ENCODE peak calls at places on chromosomes 2 and 18, in ten cellular contexts. One of them, this sample, is unnamed.
A peak's percentile ranks its signal among the peaks of the same experiment; 100 is the strongest.

GRCh38 chr2:201440182-201440581 is 11.1 kb downstream of the TRAK2 start:
- ATAC-seq in Panc1: no peak
- ATAC-seq in lower lobe of right lung: peak; percentile 85
- ATAC-seq in CD4-positive, alpha-beta T cell: no peak
- ATAC-seq in left lobe of liver: peak; percentile 96
- ATAC-seq in natural killer cell: no peak
- ATAC-seq in left cardiac atrium: peak; percentile 52
- ATAC-seq in stimulated activated effector memory CD8-positive, alpha-beta T cell treated with anti-CD3 and anti-CD28 coated beads, Interleukin-12 subunit alpha, Interleukin-12 subunit beta, amount 100 ng/mL, for 72 hours: no peak
- ATAC-seq in SK-N-SH treated with all-trans-retinoic acid at 6 μM for 48 hours: no peak
- ATAC-seq in aorta: no peak
- ATAC-seq in this sample: no peak

GRCh38 chr2:222290691-222291484 is 7.9 kb downstream of the PAX3 start:
- ATAC-seq in CD4-positive, alpha-beta T cell: no peak
- ATAC-seq in stimulated activated effector memory CD8-positive, alpha-beta T cell treated with anti-CD3 and anti-CD28 coated beads, Interleukin-12 subunit alpha, Interleukin-12 subunit beta, amount 100 ng/mL, for 72 hours: peak; percentile 37
- ATAC-seq in lower lobe of right lung: peak; percentile 58
- ATAC-seq in aorta: peak; percentile 26
- ATAC-seq in Panc1: no peak
- ATAC-seq in natural killer cell: no peak
- ATAC-seq in left lobe of liver: no peak
- ATAC-seq in SK-N-SH treated with all-trans-retinoic acid at 6 μM for 48 hours: peak; percentile 63
- ATAC-seq in left cardiac atrium: peak; percentile 61
- ATAC-seq in this sample: no peak

GRCh38 chr2:88342749-88343148 is 109.7 kb downstream of the FOXI3 start:
- ATAC-seq in SK-N-SH treated with all-trans-retinoic acid at 6 μM for 48 hours: no peak
- ATAC-seq in left cardiac atrium: no peak
- ATAC-seq in stimulated activated effector memory CD8-positive, alpha-beta T cell treated with anti-CD3 and anti-CD28 coated beads, Interleukin-12 subunit alpha, Interleukin-12 subunit beta, amount 100 ng/mL, for 72 hours: peak; percentile 36
- ATAC-seq in Panc1: no peak
- ATAC-seq in natural killer cell: no peak
- ATAC-seq in aorta: no peak
- ATAC-seq in left lobe of liver: no peak
- ATAC-seq in CD4-positive, alpha-beta T cell: no peak
- ATAC-seq in lower lobe of right lung: no peak
- ATAC-seq in this sample: no peak

GRCh38 chr18:34834897-34835296 is 124.8 kb downstream of the DTNA start:
- ATAC-seq in Panc1: no peak
- ATAC-seq in natural killer cell: no peak
- ATAC-seq in stimulated activated effector memory CD8-positive, alpha-beta T cell treated with anti-CD3 and anti-CD28 coated beads, Interleukin-12 subunit alpha, Interleukin-12 subunit beta, amount 100 ng/mL, for 72 hours: peak; percentile 71
- ATAC-seq in left cardiac atrium: peak; percentile 48
- ATAC-seq in CD4-positive, alpha-beta T cell: no peak
- ATAC-seq in SK-N-SH treated with all-trans-retinoic acid at 6 μM for 48 hours: no peak
- ATAC-seq in aorta: peak; percentile 77
- ATAC-seq in lower lobe of right lung: no peak
- ATAC-seq in left lobe of liver: no peak
- ATAC-seq in this sample: peak; percentile 68

GRCh38 chr18:59885579-59886163 is 14.1 kb upstream of the PMAIP1 start:
- ATAC-seq in aorta: no peak
- ATAC-seq in SK-N-SH treated with all-trans-retinoic acid at 6 μM for 48 hours: peak; percentile 80
- ATAC-seq in CD4-positive, alpha-beta T cell: peak; percentile 66
- ATAC-seq in Panc1: no peak
- ATAC-seq in left lobe of liver: no peak
- ATAC-seq in natural killer cell: peak; percentile 83
- ATAC-seq in left cardiac atrium: peak; percentile 38
- ATAC-seq in stimulated activated effector memory CD8-positive, alpha-beta T cell treated with anti-CD3 and anti-CD28 coated beads, Interleukin-12 subunit alpha, Interleukin-12 subunit beta, amount 100 ng/mL, for 72 hours: peak; percentile 95
- ATAC-seq in lower lobe of right lung: no peak
- ATAC-seq in this sample: no peak

GRCh38 chr18:70663141-70663540 is 374.3 kb downstream of the SOCS6 start:
- ATAC-seq in natural killer cell: no peak
- ATAC-seq in lower lobe of right lung: no peak
- ATAC-seq in stimulated activated effector memory CD8-positive, alpha-beta T cell treated with anti-CD3 and anti-CD28 coated beads, Interleukin-12 subunit alpha, Interleukin-12 subunit beta, amount 100 ng/mL, for 72 hours: no peak
- ATAC-seq in left cardiac atrium: no peak
- ATAC-seq in Panc1: no peak
- ATAC-seq in left lobe of liver: no peak
- ATAC-seq in CD4-positive, alpha-beta T cell: peak; percentile 21
- ATAC-seq in SK-N-SH treated with all-trans-retinoic acid at 6 μM for 48 hours: no peak
- ATAC-seq in aorta: no peak
- ATAC-seq in this sample: no peak

GRCh38 chr2:28267282-28267681 is 125.4 kb upstream of the FOSL2 start:
- ATAC-seq in CD4-positive, alpha-beta T cell: no peak
- ATAC-seq in lower lobe of right lung: no peak
- ATAC-seq in SK-N-SH treated with all-trans-retinoic acid at 6 μM for 48 hours: no peak
- ATAC-seq in Panc1: no peak
- ATAC-seq in left cardiac atrium: no peak
- ATAC-seq in left lobe of liver: no peak
- ATAC-seq in stimulated activated effector memory CD8-positive, alpha-beta T cell treated with anti-CD3 and anti-CD28 coated beads, Interleukin-12 subunit alpha, Interleukin-12 subunit beta, amount 100 ng/mL, for 72 hours: no peak
- ATAC-seq in aorta: no peak
- ATAC-seq in natural killer cell: peak; percentile 53
- ATAC-seq in this sample: no peak

GRCh38 chr2:101638817-101639605 is 58.5 kb upstream of the MAP4K4 start:
- ATAC-seq in natural killer cell: no peak
- ATAC-seq in Panc1: no peak
- ATAC-seq in stimulated activated effector memory CD8-positive, alpha-beta T cell treated with anti-CD3 and anti-CD28 coated beads, Interleukin-12 subunit alpha, Interleukin-12 subunit beta, amount 100 ng/mL, for 72 hours: no peak
- ATAC-seq in left lobe of liver: peak; percentile 23
- ATAC-seq in SK-N-SH treated with all-trans-retinoic acid at 6 μM for 48 hours: no peak
- ATAC-seq in aorta: no peak
- ATAC-seq in lower lobe of right lung: no peak
- ATAC-seq in CD4-positive, alpha-beta T cell: no peak
- ATAC-seq in left cardiac atrium: no peak
- ATAC-seq in this sample: no peak

GRCh38 chr2:19839438-19839837 is 62.3 kb downstream of the TTC32 start:
- ATAC-seq in SK-N-SH treated with all-trans-retinoic acid at 6 μM for 48 hours: no peak
- ATAC-seq in aorta: no peak
- ATAC-seq in lower lobe of right lung: no peak
- ATAC-seq in natural killer cell: no peak
- ATAC-seq in Panc1: no peak
- ATAC-seq in left lobe of liver: no peak
- ATAC-seq in left cardiac atrium: no peak
- ATAC-seq in CD4-positive, alpha-beta T cell: no peak
- ATAC-seq in stimulated activated effector memory CD8-positive, alpha-beta T cell treated with anti-CD3 and anti-CD28 coated beads, Interleukin-12 subunit alpha, Interleukin-12 subunit beta, amount 100 ng/mL, for 72 hours: peak; percentile 58
- ATAC-seq in this sample: no peak

GRCh38 chr2:36455788-36456187 is 100.2 kb downstream of the CRIM1 start:
- ATAC-seq in SK-N-SH treated with all-trans-retinoic acid at 6 μM for 48 hours: peak; percentile 50
- ATAC-seq in natural killer cell: no peak
- ATAC-seq in aorta: no peak
- ATAC-seq in left lobe of liver: no peak
- ATAC-seq in left cardiac atrium: peak; percentile 68
- ATAC-seq in stimulated activated effector memory CD8-positive, alpha-beta T cell treated with anti-CD3 and anti-CD28 coated beads, Interleukin-12 subunit alpha, Interleukin-12 subunit beta, amount 100 ng/mL, for 72 hours: no peak
- ATAC-seq in Panc1: peak; percentile 54
- ATAC-seq in CD4-positive, alpha-beta T cell: no peak
- ATAC-seq in lower lobe of right lung: no peak
- ATAC-seq in this sample: no peak

GRCh38 chr2:172480301-172481218 is 53.2 kb downstream of the ITGA6 start:
- ATAC-seq in natural killer cell: no peak
- ATAC-seq in SK-N-SH treated with all-trans-retinoic acid at 6 μM for 48 hours: peak; percentile 55
- ATAC-seq in CD4-positive, alpha-beta T cell: peak; percentile 35
- ATAC-seq in stimulated activated effector memory CD8-positive, alpha-beta T cell treated with anti-CD3 and anti-CD28 coated beads, Interleukin-12 subunit alpha, Interleukin-12 subunit beta, amount 100 ng/mL, for 72 hours: peak; percentile 65
- ATAC-seq in Panc1: no peak
- ATAC-seq in lower lobe of right lung: peak; percentile 41
- ATAC-seq in aorta: peak; percentile 63
- ATAC-seq in left lobe of liver: peak; percentile 80
- ATAC-seq in left cardiac atrium: peak; percentile 88
- ATAC-seq in this sample: peak; percentile 77

GRCh38 chr18:32378705-32379104 is 92.0 kb downstream of the GAREM1 start:
- ATAC-seq in Panc1: no peak
- ATAC-seq in stimulated activated effector memory CD8-positive, alpha-beta T cell treated with anti-CD3 and anti-CD28 coated beads, Interleukin-12 subunit alpha, Interleukin-12 subunit beta, amount 100 ng/mL, for 72 hours: no peak
- ATAC-seq in lower lobe of right lung: peak; percentile 30
- ATAC-seq in SK-N-SH treated with all-trans-retinoic acid at 6 μM for 48 hours: no peak
- ATAC-seq in natural killer cell: no peak
- ATAC-seq in left cardiac atrium: peak; percentile 84
- ATAC-seq in CD4-positive, alpha-beta T cell: no peak
- ATAC-seq in aorta: no peak
- ATAC-seq in left lobe of liver: peak; percentile 92
- ATAC-seq in this sample: peak; percentile 52

GRCh38 chr18:45359275-45360009 is 255.8 kb upstream of the SLC14A2 start:
- ATAC-seq in aorta: no peak
- ATAC-seq in left lobe of liver: peak; percentile 45
- ATAC-seq in SK-N-SH treated with all-trans-retinoic acid at 6 μM for 48 hours: peak; percentile 5
- ATAC-seq in stimulated activated effector memory CD8-positive, alpha-beta T cell treated with anti-CD3 and anti-CD28 coated beads, Interleukin-12 subunit alpha, Interleukin-12 subunit beta, amount 100 ng/mL, for 72 hours: no peak
- ATAC-seq in left cardiac atrium: peak; percentile 30
- ATAC-seq in natural killer cell: no peak
- ATAC-seq in lower lobe of right lung: peak; percentile 89
- ATAC-seq in CD4-positive, alpha-beta T cell: no peak
- ATAC-seq in Panc1: no peak
- ATAC-seq in this sample: no peak

GRCh38 chr2:130963058-130963848 is 126.5 kb downstream of the ARHGEF4 start:
- ATAC-seq in CD4-positive, alpha-beta T cell: no peak
- ATAC-seq in left cardiac atrium: no peak
- ATAC-seq in natural killer cell: no peak
- ATAC-seq in left lobe of liver: peak; percentile 18
- ATAC-seq in Panc1: no peak
- ATAC-seq in SK-N-SH treated with all-trans-retinoic acid at 6 μM for 48 hours: no peak
- ATAC-seq in aorta: no peak
- ATAC-seq in lower lobe of right lung: no peak
- ATAC-seq in stimulated activated effector memory CD8-positive, alpha-beta T cell treated with anti-CD3 and anti-CD28 coated beads, Interleukin-12 subunit alpha, Interleukin-12 subunit beta, amount 100 ng/mL, for 72 hours: no peak
- ATAC-seq in this sample: no peak

This sample was measured in gastroesophageal sphincter.